ENCODE peak calls at places on chromosomes 11 and 22, in five cellular contexts. One of them, this sample, is unnamed.
A peak's percentile ranks its signal among the peaks of the same experiment; 100 is the strongest.

GRCh38 chr11:85930879-85931366 is 75.7 kb downstream of the CCDC83 start:
- DNase-seq in testis: no peak
- DNase-seq in HFF-Myc: no peak
- DNase-seq in HL-60: no peak
- DNase-seq in BE2C: no peak
- DNase-seq in this sample: no peak

GRCh38 chr11:134207538-134208239 is 16.1 kb downstream of the NCAPD3 start:
- DNase-seq in testis: peak; percentile 67
- DNase-seq in HFF-Myc: no peak
- DNase-seq in HL-60: no peak
- DNase-seq in BE2C: peak; percentile 71
- DNase-seq in this sample: no peak

GRCh38 chr11:16981651-16982194 is 32.5 kb downstream of the PLEKHA7 start:
- DNase-seq in testis: peak; percentile 90
- DNase-seq in HFF-Myc: no peak
- DNase-seq in HL-60: no peak
- DNase-seq in BE2C: no peak
- DNase-seq in this sample: no peak

GRCh38 chr11:77471520-77472234 is 2.2 kb downstream of the PAK1 start:
- DNase-seq in testis: peak; percentile 46
- DNase-seq in HFF-Myc: no peak
- DNase-seq in HL-60: no peak
- DNase-seq in BE2C: peak; percentile 51
- DNase-seq in this sample: no peak

GRCh38 chr11:87712802-87713202 is 462.4 kb downstream of the RAB38 start:
- DNase-seq in testis: no peak
- DNase-seq in HFF-Myc: no peak
- DNase-seq in HL-60: no peak
- DNase-seq in BE2C: no peak
- DNase-seq in this sample: no peak

GRCh38 chr22:42919199-42919598 is 62.1 kb upstream of the ARFGAP3 start:
- DNase-seq in testis: no peak
- DNase-seq in HFF-Myc: no peak
- DNase-seq in HL-60: no peak
- DNase-seq in BE2C: no peak
- DNase-seq in this sample: no peak

GRCh38 chr11:124086447-124086846 is 28.8 kb upstream of the VWA5A start:
- DNase-seq in testis: peak; percentile 60
- DNase-seq in HFF-Myc: no peak
- DNase-seq in HL-60: no peak
- DNase-seq in BE2C: peak; percentile 23
- DNase-seq in this sample: no peak

GRCh38 chr11:538431-539051 is 1.2 kb downstream of the LRRC56 start:
- DNase-seq in testis: no peak
- DNase-seq in HFF-Myc: no peak
- DNase-seq in HL-60: no peak
- DNase-seq in BE2C: no peak
- DNase-seq in this sample: no peak

DNA sequence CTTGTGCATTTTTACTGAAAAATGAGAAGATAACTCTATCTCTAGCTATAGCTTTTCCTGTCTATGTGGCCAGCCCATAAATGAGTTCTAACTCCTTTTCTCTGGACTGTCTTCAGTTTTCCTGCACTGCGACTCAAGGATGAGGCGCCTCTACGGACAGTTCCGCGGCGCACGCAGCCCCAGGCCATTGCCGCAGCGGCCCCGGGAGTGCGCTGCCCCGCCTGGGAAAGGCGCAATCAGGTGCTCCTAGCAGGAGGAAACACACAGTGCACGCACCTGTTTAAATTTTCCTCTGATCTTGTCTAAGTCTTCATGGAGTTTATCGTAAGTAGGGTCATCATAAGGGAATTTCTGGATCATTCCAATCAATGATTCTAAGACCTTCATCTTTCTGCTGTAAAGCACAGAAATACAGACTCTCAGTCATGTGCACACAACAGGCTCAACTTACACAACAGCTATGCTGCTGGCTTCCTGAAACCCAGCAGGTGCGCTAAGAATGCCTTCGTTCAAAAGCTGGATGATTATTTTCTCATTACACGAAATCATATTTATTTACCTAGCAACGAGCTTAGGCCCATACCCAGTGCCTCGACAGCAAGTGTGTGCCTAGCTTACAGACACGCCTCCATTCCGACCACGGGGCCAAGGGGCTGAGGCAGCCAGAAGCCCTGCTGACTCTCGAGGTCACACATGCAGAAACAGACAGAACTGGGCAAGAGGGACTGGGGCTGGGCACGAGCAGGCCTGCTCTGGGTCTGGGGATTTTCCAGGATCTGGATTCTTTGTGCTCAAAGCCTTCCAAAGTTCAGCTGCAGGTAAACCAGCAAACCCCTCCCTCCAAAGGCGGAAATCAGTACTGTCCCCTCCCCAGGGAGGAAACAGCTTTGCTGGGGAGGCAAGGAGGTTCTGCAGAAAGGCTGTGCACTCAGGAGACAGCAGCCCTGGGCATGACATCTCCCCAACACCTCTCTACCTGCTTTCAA is 7.2 kb downstream of the LTO1 start:
- DNase-seq in testis: no peak
- DNase-seq in HFF-Myc: no peak
- DNase-seq in HL-60: no peak
- DNase-seq in BE2C: no peak
- DNase-seq in this sample: no peak
- TF ChIP-seq CTCF in testis: no peak
- TF ChIP-seq CTCF in HFF-Myc: no peak
- TF ChIP-seq CTCF in HL-60: no peak
- TF ChIP-seq CTCF in BE2C: no peak
- TF ChIP-seq CTCF in this sample: no peak

DNA sequence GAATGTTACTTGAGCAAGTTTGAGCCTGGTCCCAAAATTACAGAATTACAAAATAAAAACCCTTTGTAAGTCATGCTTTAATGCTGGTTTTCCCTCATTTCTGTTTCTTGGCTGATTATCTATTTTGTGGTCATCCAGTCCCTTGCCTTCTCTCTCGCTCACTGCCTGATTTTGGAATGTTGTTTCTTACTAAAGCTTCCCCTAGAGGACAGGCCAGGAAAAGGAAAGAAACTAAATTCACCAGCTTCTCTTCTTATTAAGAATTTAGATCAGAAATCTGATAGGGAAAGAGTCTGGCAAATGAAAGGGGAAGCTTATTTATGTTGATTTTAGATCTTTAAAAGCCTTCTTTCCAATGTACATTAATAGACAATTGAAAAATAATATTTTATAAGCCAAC is 16.6 kb upstream of the BDNF start:
- DNase-seq in testis: no peak
- DNase-seq in HFF-Myc: no peak
- DNase-seq in HL-60: no peak
- DNase-seq in BE2C: no peak
- DNase-seq in this sample: no peak
- TF ChIP-seq CTCF in testis: no peak
- TF ChIP-seq CTCF in HFF-Myc: peak; percentile 22
- TF ChIP-seq CTCF in HL-60: no peak
- TF ChIP-seq CTCF in BE2C: no peak
- TF ChIP-seq CTCF in this sample: no peak

GRCh38 chr11:62921573-62922188 is 518 bp upstream of the CHRM1 start:
- DNase-seq in testis: no peak
- DNase-seq in HFF-Myc: no peak
- DNase-seq in HL-60: no peak
- DNase-seq in BE2C: peak; percentile 78
- DNase-seq in this sample: no peak

GRCh38 chr11:62922189-62922589 is 1.0 kb upstream of the CHRM1 start:
- DNase-seq in testis: no peak
- DNase-seq in HFF-Myc: no peak
- DNase-seq in HL-60: no peak
- DNase-seq in BE2C: no peak
- DNase-seq in this sample: no peak

GRCh38 chr11:62922653-62923371 is 1.6 kb upstream of the CHRM1 start:
- DNase-seq in testis: no peak
- DNase-seq in HFF-Myc: no peak
- DNase-seq in HL-60: no peak
- DNase-seq in BE2C: no peak
- DNase-seq in this sample: no peak

GRCh38 chr11:62925308-62925707 is 4.1 kb upstream of the CHRM1 start:
- DNase-seq in testis: no peak
- DNase-seq in HFF-Myc: no peak
- DNase-seq in HL-60: no peak
- DNase-seq in BE2C: no peak
- DNase-seq in this sample: no peak

DNA sequence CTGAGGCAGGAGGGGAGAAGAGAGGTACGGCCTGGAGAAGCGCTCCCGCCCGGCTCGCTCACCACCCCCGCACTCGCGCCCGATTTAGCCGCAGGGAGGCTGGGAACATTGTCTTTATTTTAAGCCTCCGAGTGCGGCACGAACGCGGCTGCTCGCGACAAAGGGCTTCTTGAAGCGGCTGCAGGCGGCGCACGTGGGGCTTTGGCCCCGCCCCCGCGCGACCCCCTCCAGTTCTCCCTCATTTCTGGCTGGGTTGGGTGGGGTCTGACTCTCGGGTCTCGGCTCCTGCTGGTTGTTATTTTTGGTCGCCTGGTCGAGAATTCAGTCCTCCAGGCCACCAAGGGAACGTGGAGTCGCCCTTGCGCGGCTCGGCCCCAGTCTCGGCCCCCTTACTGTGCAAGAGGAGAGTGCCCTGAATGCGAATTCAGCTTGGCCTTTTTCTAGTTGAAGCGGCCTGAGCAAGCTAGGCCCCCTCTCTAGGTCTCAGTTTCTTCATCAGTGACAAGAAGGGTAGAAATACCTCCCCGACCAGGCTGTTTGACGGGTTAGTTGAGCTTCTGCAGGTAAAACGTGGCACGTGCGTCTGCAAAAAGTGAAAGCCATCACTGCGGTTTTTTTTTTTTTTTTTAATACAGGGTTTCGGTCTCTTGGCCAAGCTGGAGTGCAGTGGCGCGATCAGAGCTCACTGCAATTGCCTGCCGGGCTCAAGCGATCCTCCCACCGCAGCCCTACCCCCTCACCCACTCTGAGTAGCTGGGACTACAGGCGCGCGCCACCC is 2.7 kb upstream of the CHRM1 start:
- DNase-seq in testis: no peak
- DNase-seq in HFF-Myc: no peak
- DNase-seq in HL-60: no peak
- DNase-seq in BE2C: no peak
- DNase-seq in this sample: no peak
- TF ChIP-seq CTCF in testis: no peak
- TF ChIP-seq CTCF in HFF-Myc: no peak
- TF ChIP-seq CTCF in HL-60: no peak
- TF ChIP-seq CTCF in BE2C: no peak
- TF ChIP-seq CTCF in this sample: no peak

DNA sequence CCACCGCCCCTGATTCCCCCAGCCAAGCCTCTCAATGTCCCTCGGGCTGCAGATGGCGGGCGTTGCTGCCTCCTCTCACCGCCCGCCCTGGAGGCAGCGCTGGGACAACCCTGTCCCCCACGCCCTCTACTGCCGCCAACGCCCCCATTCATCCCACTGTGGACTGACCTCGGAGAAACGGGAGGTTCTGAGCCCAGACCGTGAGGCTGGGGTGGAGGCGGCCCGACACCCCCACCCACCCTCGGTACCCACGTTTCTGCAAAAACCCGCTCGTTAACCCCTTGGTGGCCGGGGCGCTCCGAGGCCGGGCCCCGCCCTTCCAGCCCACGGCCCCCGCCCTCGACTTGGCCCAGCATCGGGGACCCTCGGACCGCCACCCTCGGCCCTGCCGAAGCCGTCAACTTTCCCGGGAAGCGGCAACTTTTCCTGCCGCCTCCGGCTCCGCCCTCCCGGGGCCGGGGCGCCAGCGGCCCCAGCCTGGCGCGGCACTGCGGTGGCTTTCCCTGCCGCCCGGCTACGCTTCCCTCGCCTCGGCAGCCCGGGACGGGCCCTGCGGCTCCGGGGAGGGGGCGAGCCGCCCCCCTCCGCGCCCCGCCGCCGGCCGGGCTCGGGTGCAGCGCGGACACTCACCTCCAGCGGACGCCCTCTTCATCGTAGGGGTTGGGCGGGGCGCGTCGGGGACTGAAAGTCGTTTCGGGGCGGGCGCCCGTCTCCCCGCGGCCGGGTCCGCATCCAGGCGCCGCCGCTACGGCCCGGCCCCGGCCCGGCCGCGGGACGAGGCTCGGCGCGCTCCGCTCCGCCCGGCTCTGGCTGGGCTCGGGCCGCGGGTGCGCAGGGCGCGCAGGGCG is 453 bp downstream of the RTN4R start:
- DNase-seq in testis: no peak
- DNase-seq in HFF-Myc: no peak
- DNase-seq in HL-60: no peak
- DNase-seq in BE2C: no peak
- DNase-seq in this sample: no peak
- TF ChIP-seq CTCF in testis: no peak
- TF ChIP-seq CTCF in HFF-Myc: no peak
- TF ChIP-seq CTCF in HL-60: no peak
- TF ChIP-seq CTCF in BE2C: no peak
- TF ChIP-seq CTCF in this sample: no peak

GRCh38 chr11:125940145-125940544 is 5.7 kb upstream of the VSIG10L2 start:
- DNase-seq in testis: no peak
- DNase-seq in HFF-Myc: no peak
- DNase-seq in HL-60: no peak
- DNase-seq in BE2C: no peak
- DNase-seq in this sample: no peak
- TF ChIP-seq CTCF in testis: no peak
- TF ChIP-seq CTCF in HFF-Myc: no peak
- TF ChIP-seq CTCF in HL-60: no peak
- TF ChIP-seq CTCF in BE2C: no peak
- TF ChIP-seq CTCF in this sample: no peak

GRCh38 chr22:36860017-36860416 is 789 bp upstream of the NCF4 start:
- DNase-seq in testis: no peak
- DNase-seq in HFF-Myc: no peak
- DNase-seq in HL-60: no peak
- DNase-seq in BE2C: no peak
- DNase-seq in this sample: no peak
- TF ChIP-seq CTCF in testis: no peak
- TF ChIP-seq CTCF in HFF-Myc: no peak
- TF ChIP-seq CTCF in HL-60: no peak
- TF ChIP-seq CTCF in BE2C: no peak
- TF ChIP-seq CTCF in this sample: no peak

GRCh38 chr22:37202706-37203105 is 9.6 kb downstream of the SSTR3 start:
- DNase-seq in testis: no peak
- DNase-seq in HFF-Myc: no peak
- DNase-seq in HL-60: no peak
- DNase-seq in BE2C: no peak
- DNase-seq in this sample: no peak

GRCh38 chr22:37201066-37201820 is 11.0 kb downstream of the SSTR3 start:
- DNase-seq in testis: no peak
- DNase-seq in HFF-Myc: no peak
- DNase-seq in HL-60: no peak
- DNase-seq in BE2C: no peak
- DNase-seq in this sample: peak; percentile 30

GRCh38 chr22:37204045-37204655 is 8.1 kb downstream of the SSTR3 start:
- DNase-seq in testis: no peak
- DNase-seq in HFF-Myc: no peak
- DNase-seq in HL-60: no peak
- DNase-seq in BE2C: no peak
- DNase-seq in this sample: peak; percentile 41

GRCh38 chr22:37203354-37204044 is 8.8 kb downstream of the SSTR3 start:
- DNase-seq in testis: no peak
- DNase-seq in HFF-Myc: no peak
- DNase-seq in HL-60: no peak
- DNase-seq in BE2C: no peak
- DNase-seq in this sample: peak; percentile 32

GRCh38 chr22:37202001-37202555 is 10.2 kb downstream of the SSTR3 start:
- DNase-seq in testis: no peak
- DNase-seq in HFF-Myc: no peak
- DNase-seq in HL-60: no peak
- DNase-seq in BE2C: no peak
- DNase-seq in this sample: peak; percentile 33
- TF ChIP-seq CTCF in testis: no peak
- TF ChIP-seq CTCF in HFF-Myc: no peak
- TF ChIP-seq CTCF in HL-60: no peak
- TF ChIP-seq CTCF in BE2C: no peak
- TF ChIP-seq CTCF in this sample: no peak

This sample was measured in CD14-positive monocyte.